ENCODE peak calls at places on chromosomes 7 and 10, in ten cellular contexts. One of them, this sample, is unnamed.

GRCh38 chr10:68665841-68666240 is 55.2 kb upstream of the CCAR1 start:
- DNase-seq in activated T-cell treated with anti-CD3 and anti-CD28 coated beads, Interleukin-2, amount 50 U/mL, for 72 hours: no peak
- DNase-seq in adrenal gland: no peak
- DNase-seq in T follicular helper cell: no peak
- DNase-seq in stimulated activated effector memory CD8-positive, alpha-beta T cell treated with anti-CD3 and anti-CD28 coated beads, Interleukin-12 subunit alpha, Interleukin-12 subunit beta, amount 100 ng/mL, for 72 hours: no peak
- DNase-seq in fibroblast of lung: peak
- DNase-seq in progenitor cell of endocrine pancreas: no peak
- DNase-seq in activated naive CD4-positive, alpha-beta T cell treated with anti-CD3 and anti-CD28 coated beads for 36 hours: no peak
- DNase-seq in stimulated activated CD4-positive, alpha-beta T cell treated with anti-CD3 and anti-CD28 coated beads, Interleukin-1b, Interleukin-23, amount 100 ng/mL, for 4 hours: no peak
- DNase-seq in IMR-90: peak
- DNase-seq in this sample: no peak

GRCh38 chr10:112953075-112953501 is 3.0 kb downstream of the TCF7L2 start:
- DNase-seq in activated T-cell treated with anti-CD3 and anti-CD28 coated beads, Interleukin-2, amount 50 U/mL, for 72 hours: no peak
- DNase-seq in adrenal gland: peak
- DNase-seq in T follicular helper cell: no peak
- DNase-seq in stimulated activated effector memory CD8-positive, alpha-beta T cell treated with anti-CD3 and anti-CD28 coated beads, Interleukin-12 subunit alpha, Interleukin-12 subunit beta, amount 100 ng/mL, for 72 hours: no peak
- DNase-seq in fibroblast of lung: no peak
- DNase-seq in progenitor cell of endocrine pancreas: no peak
- DNase-seq in activated naive CD4-positive, alpha-beta T cell treated with anti-CD3 and anti-CD28 coated beads for 36 hours: no peak
- DNase-seq in stimulated activated CD4-positive, alpha-beta T cell treated with anti-CD3 and anti-CD28 coated beads, Interleukin-1b, Interleukin-23, amount 100 ng/mL, for 4 hours: no peak
- DNase-seq in IMR-90: peak
- DNase-seq in this sample: peak

GRCh38 chr7:48052748-48053147 is 17.4 kb downstream of the C7orf57 start:
- DNase-seq in activated T-cell treated with anti-CD3 and anti-CD28 coated beads, Interleukin-2, amount 50 U/mL, for 72 hours: peak
- DNase-seq in adrenal gland: no peak
- DNase-seq in T follicular helper cell: no peak
- DNase-seq in stimulated activated effector memory CD8-positive, alpha-beta T cell treated with anti-CD3 and anti-CD28 coated beads, Interleukin-12 subunit alpha, Interleukin-12 subunit beta, amount 100 ng/mL, for 72 hours: no peak
- DNase-seq in fibroblast of lung: peak
- DNase-seq in progenitor cell of endocrine pancreas: no peak
- DNase-seq in activated naive CD4-positive, alpha-beta T cell treated with anti-CD3 and anti-CD28 coated beads for 36 hours: no peak
- DNase-seq in stimulated activated CD4-positive, alpha-beta T cell treated with anti-CD3 and anti-CD28 coated beads, Interleukin-1b, Interleukin-23, amount 100 ng/mL, for 4 hours: no peak
- DNase-seq in IMR-90: peak
- DNase-seq in this sample: no peak

GRCh38 chr7:90412458-90413184 is 9.4 kb downstream of the CLDN12 start:
- DNase-seq in activated T-cell treated with anti-CD3 and anti-CD28 coated beads, Interleukin-2, amount 50 U/mL, for 72 hours: peak
- DNase-seq in adrenal gland: peak
- DNase-seq in T follicular helper cell: no peak
- DNase-seq in stimulated activated effector memory CD8-positive, alpha-beta T cell treated with anti-CD3 and anti-CD28 coated beads, Interleukin-12 subunit alpha, Interleukin-12 subunit beta, amount 100 ng/mL, for 72 hours: no peak
- DNase-seq in fibroblast of lung: peak
- DNase-seq in progenitor cell of endocrine pancreas: no peak
- DNase-seq in activated naive CD4-positive, alpha-beta T cell treated with anti-CD3 and anti-CD28 coated beads for 36 hours: peak
- DNase-seq in stimulated activated CD4-positive, alpha-beta T cell treated with anti-CD3 and anti-CD28 coated beads, Interleukin-1b, Interleukin-23, amount 100 ng/mL, for 4 hours: no peak
- DNase-seq in IMR-90: no peak
- DNase-seq in this sample: peak

GRCh38 chr7:54981913-54982312 is 36.9 kb upstream of the EGFR start:
- DNase-seq in activated T-cell treated with anti-CD3 and anti-CD28 coated beads, Interleukin-2, amount 50 U/mL, for 72 hours: no peak
- DNase-seq in adrenal gland: no peak
- DNase-seq in T follicular helper cell: no peak
- DNase-seq in stimulated activated effector memory CD8-positive, alpha-beta T cell treated with anti-CD3 and anti-CD28 coated beads, Interleukin-12 subunit alpha, Interleukin-12 subunit beta, amount 100 ng/mL, for 72 hours: no peak
- DNase-seq in fibroblast of lung: no peak
- DNase-seq in progenitor cell of endocrine pancreas: no peak
- DNase-seq in activated naive CD4-positive, alpha-beta T cell treated with anti-CD3 and anti-CD28 coated beads for 36 hours: no peak
- DNase-seq in stimulated activated CD4-positive, alpha-beta T cell treated with anti-CD3 and anti-CD28 coated beads, Interleukin-1b, Interleukin-23, amount 100 ng/mL, for 4 hours: no peak
- DNase-seq in IMR-90: no peak
- DNase-seq in this sample: no peak

GRCh38 chr7:154998481-154998880 is 4.4 kb downstream of the PAXIP1 start:
- DNase-seq in activated T-cell treated with anti-CD3 and anti-CD28 coated beads, Interleukin-2, amount 50 U/mL, for 72 hours: no peak
- DNase-seq in adrenal gland: no peak
- DNase-seq in T follicular helper cell: no peak
- DNase-seq in stimulated activated effector memory CD8-positive, alpha-beta T cell treated with anti-CD3 and anti-CD28 coated beads, Interleukin-12 subunit alpha, Interleukin-12 subunit beta, amount 100 ng/mL, for 72 hours: no peak
- DNase-seq in fibroblast of lung: no peak
- DNase-seq in progenitor cell of endocrine pancreas: no peak
- DNase-seq in activated naive CD4-positive, alpha-beta T cell treated with anti-CD3 and anti-CD28 coated beads for 36 hours: no peak
- DNase-seq in stimulated activated CD4-positive, alpha-beta T cell treated with anti-CD3 and anti-CD28 coated beads, Interleukin-1b, Interleukin-23, amount 100 ng/mL, for 4 hours: no peak
- DNase-seq in IMR-90: no peak
- DNase-seq in this sample: no peak

GRCh38 chr7:151175047-151175792 is 7.7 kb upstream of the GBX1 start:
- DNase-seq in activated T-cell treated with anti-CD3 and anti-CD28 coated beads, Interleukin-2, amount 50 U/mL, for 72 hours: no peak
- DNase-seq in adrenal gland: no peak
- DNase-seq in T follicular helper cell: no peak
- DNase-seq in stimulated activated effector memory CD8-positive, alpha-beta T cell treated with anti-CD3 and anti-CD28 coated beads, Interleukin-12 subunit alpha, Interleukin-12 subunit beta, amount 100 ng/mL, for 72 hours: no peak
- DNase-seq in fibroblast of lung: no peak
- DNase-seq in progenitor cell of endocrine pancreas: no peak
- DNase-seq in activated naive CD4-positive, alpha-beta T cell treated with anti-CD3 and anti-CD28 coated beads for 36 hours: no peak
- DNase-seq in stimulated activated CD4-positive, alpha-beta T cell treated with anti-CD3 and anti-CD28 coated beads, Interleukin-1b, Interleukin-23, amount 100 ng/mL, for 4 hours: no peak
- DNase-seq in IMR-90: no peak
- DNase-seq in this sample: no peak

GRCh38 chr7:131897016-131897789 is 340.8 kb upstream of the PODXL start:
- DNase-seq in activated T-cell treated with anti-CD3 and anti-CD28 coated beads, Interleukin-2, amount 50 U/mL, for 72 hours: no peak
- DNase-seq in adrenal gland: peak
- DNase-seq in T follicular helper cell: no peak
- DNase-seq in stimulated activated effector memory CD8-positive, alpha-beta T cell treated with anti-CD3 and anti-CD28 coated beads, Interleukin-12 subunit alpha, Interleukin-12 subunit beta, amount 100 ng/mL, for 72 hours: no peak
- DNase-seq in fibroblast of lung: peak
- DNase-seq in progenitor cell of endocrine pancreas: no peak
- DNase-seq in activated naive CD4-positive, alpha-beta T cell treated with anti-CD3 and anti-CD28 coated beads for 36 hours: no peak
- DNase-seq in stimulated activated CD4-positive, alpha-beta T cell treated with anti-CD3 and anti-CD28 coated beads, Interleukin-1b, Interleukin-23, amount 100 ng/mL, for 4 hours: no peak
- DNase-seq in IMR-90: peak
- DNase-seq in this sample: no peak

GRCh38 chr7:140033036-140033435 is 29.7 kb downstream of the PARP12 start:
- DNase-seq in activated T-cell treated with anti-CD3 and anti-CD28 coated beads, Interleukin-2, amount 50 U/mL, for 72 hours: no peak
- DNase-seq in adrenal gland: no peak
- DNase-seq in T follicular helper cell: no peak
- DNase-seq in stimulated activated effector memory CD8-positive, alpha-beta T cell treated with anti-CD3 and anti-CD28 coated beads, Interleukin-12 subunit alpha, Interleukin-12 subunit beta, amount 100 ng/mL, for 72 hours: no peak
- DNase-seq in fibroblast of lung: no peak
- DNase-seq in progenitor cell of endocrine pancreas: no peak
- DNase-seq in activated naive CD4-positive, alpha-beta T cell treated with anti-CD3 and anti-CD28 coated beads for 36 hours: no peak
- DNase-seq in stimulated activated CD4-positive, alpha-beta T cell treated with anti-CD3 and anti-CD28 coated beads, Interleukin-1b, Interleukin-23, amount 100 ng/mL, for 4 hours: no peak
- DNase-seq in IMR-90: peak
- DNase-seq in this sample: no peak

GRCh38 chr7:156823441-156823840 is 69.5 kb downstream of the LMBR1 start:
- DNase-seq in activated T-cell treated with anti-CD3 and anti-CD28 coated beads, Interleukin-2, amount 50 U/mL, for 72 hours: no peak
- DNase-seq in adrenal gland: no peak
- DNase-seq in T follicular helper cell: no peak
- DNase-seq in stimulated activated effector memory CD8-positive, alpha-beta T cell treated with anti-CD3 and anti-CD28 coated beads, Interleukin-12 subunit alpha, Interleukin-12 subunit beta, amount 100 ng/mL, for 72 hours: no peak
- DNase-seq in fibroblast of lung: peak
- DNase-seq in progenitor cell of endocrine pancreas: no peak
- DNase-seq in activated naive CD4-positive, alpha-beta T cell treated with anti-CD3 and anti-CD28 coated beads for 36 hours: no peak
- DNase-seq in stimulated activated CD4-positive, alpha-beta T cell treated with anti-CD3 and anti-CD28 coated beads, Interleukin-1b, Interleukin-23, amount 100 ng/mL, for 4 hours: no peak
- DNase-seq in IMR-90: no peak
- DNase-seq in this sample: no peak

GRCh38 chr10:24949616-24950015 is 2.8 kb downstream of the PRTFDC1 start:
- DNase-seq in activated T-cell treated with anti-CD3 and anti-CD28 coated beads, Interleukin-2, amount 50 U/mL, for 72 hours: no peak
- DNase-seq in adrenal gland: no peak
- DNase-seq in T follicular helper cell: no peak
- DNase-seq in stimulated activated effector memory CD8-positive, alpha-beta T cell treated with anti-CD3 and anti-CD28 coated beads, Interleukin-12 subunit alpha, Interleukin-12 subunit beta, amount 100 ng/mL, for 72 hours: no peak
- DNase-seq in fibroblast of lung: no peak
- DNase-seq in progenitor cell of endocrine pancreas: no peak
- DNase-seq in activated naive CD4-positive, alpha-beta T cell treated with anti-CD3 and anti-CD28 coated beads for 36 hours: no peak
- DNase-seq in stimulated activated CD4-positive, alpha-beta T cell treated with anti-CD3 and anti-CD28 coated beads, Interleukin-1b, Interleukin-23, amount 100 ng/mL, for 4 hours: no peak
- DNase-seq in IMR-90: no peak
- DNase-seq in this sample: no peak